ENCODE peak calls at places on chromosomes 4 and X, in seven cellular contexts. B is HCT116, I is IMR-90, R is testis, K is gastrocnemius medialis, Z is A549, U is tibial nerve. L is an unnamed sample. For H3K4me1, the result is how much of the 10 kb centered on the place peaks cover.

GRCh38 chr4:89434364-89434988 is 126.9 kb upstream of the GPRIN3 start:
- DNase-seq in K (no peak), B (peak), Z (peak), R (no peak), U (no peak), I (peak), L (no peak)

GRCh38 chrX:133215747-133216146 is 2.4 kb downstream of the TFDP3 start:
- DNase-seq in Z (peak), I (peak), R (peak), B (no peak), U (no peak), K (no peak), L (no peak)

GRCh38 chrX:137548261-137548660 is 17.7 kb upstream of the ZIC3 start:
- DNase-seq in B (no peak), U (no peak), K (no peak), R (no peak), Z (no peak), I (no peak), L (no peak)

GRCh38 chr4:108830509-108831244 is 67.8 kb upstream of the ETNPPL start:
- DNase-seq in Z (no peak), B (no peak), R (peak), K (peak), U (no peak), I (peak), L (no peak)

GRCh38 chrX:119423631-119424030 is 24.5 kb downstream of the SLC25A43 start:
- DNase-seq in I (peak), Z (no peak), B (peak), U (no peak), R (no peak), K (no peak), L (no peak)

GRCh38 chr4:82524570-82525152 is 37.1 kb downstream of the TMEM150C start:
- DNase-seq in I (no peak), Z (no peak), R (no peak), K (no peak), U (no peak), B (no peak), L (no peak)

GRCh38 chr4:16250665-16251365 is 24.5 kb upstream of the TAPT1 start:
- DNase-seq in B (no peak), U (no peak), K (no peak), R (no peak), Z (peak), I (peak), L (no peak)

GRCh38 chr4:41692717-41693345 is 55.7 kb downstream of the PHOX2B start:
- DNase-seq in B (peak), R (peak), K (peak), Z (peak), U (no peak), I (peak), L (no peak)

GRCh38 chr4:59597536-59598232 is 1602.4 kb upstream of the ADGRL3 start:
- DNase-seq in K (no peak), Z (no peak), I (no peak), R (no peak), U (no peak), B (no peak), L (no peak)

GRCh38 chrX:65406532-65406931 is 128.1 kb downstream of the LAS1L start:
- DNase-seq in Z (no peak), R (peak), U (no peak), B (no peak), K (no peak), I (no peak), L (no peak)

GRCh38 chrX:101642086-101642485 is 17.6 kb downstream of the ARMCX2 start:
- DNase-seq in R (no peak), I (no peak), B (no peak), Z (no peak), K (no peak), U (no peak), L (no peak)

GRCh38 chrX:15146515-15146914 is 123.4 kb downstream of the ASB9 start:
- DNase-seq in B (no peak), I (no peak), R (peak), Z (peak), U (no peak), K (no peak), L (no peak)

GRCh38 chr4:105634402-105634801 is 74.1 kb downstream of the INTS12 start:
- DNase-seq in R (no peak), U (no peak), K (no peak), I (no peak), Z (no peak), B (no peak), L (no peak)

GRCh38 chr4:184684491-184685189 is 35.1 kb downstream of the PRIMPOL start:
- DNase-seq in I (peak), R (no peak), K (no peak), B (no peak), U (no peak), Z (no peak), L (no peak)

GRCh38 chr4:186032259-186032658 is 36.7 kb upstream of the TLR3 start:
- DNase-seq in Z (peak), B (no peak), R (no peak), U (no peak), K (no peak), I (no peak), L (no peak)

GRCh38 chr4:31737419-31737818 is 1017.2 kb downstream of the PCDH7 start:
- DNase-seq in R (no peak), K (no peak), B (no peak), I (no peak), Z (no peak), U (no peak), L (no peak)

GRCh38 chr4:14566518-14566917 is 435.8 kb upstream of the CPEB2 start:
- DNase-seq in I (peak), K (no peak), B (no peak), Z (no peak), U (no peak), R (no peak), L (no peak)

GRCh38 chr4:76748649-76749048 is 149.3 kb downstream of the SOWAHB start:
- DNase-seq in K (no peak), U (no peak), I (peak), B (no peak), Z (peak), R (no peak), L (no peak)

GRCh38 chr4:127400736-127401346 is 231.9 kb upstream of the INTU start:
- DNase-seq in U (peak), B (peak), Z (peak), I (peak), R (peak), K (peak), L (no peak)

DNA sequence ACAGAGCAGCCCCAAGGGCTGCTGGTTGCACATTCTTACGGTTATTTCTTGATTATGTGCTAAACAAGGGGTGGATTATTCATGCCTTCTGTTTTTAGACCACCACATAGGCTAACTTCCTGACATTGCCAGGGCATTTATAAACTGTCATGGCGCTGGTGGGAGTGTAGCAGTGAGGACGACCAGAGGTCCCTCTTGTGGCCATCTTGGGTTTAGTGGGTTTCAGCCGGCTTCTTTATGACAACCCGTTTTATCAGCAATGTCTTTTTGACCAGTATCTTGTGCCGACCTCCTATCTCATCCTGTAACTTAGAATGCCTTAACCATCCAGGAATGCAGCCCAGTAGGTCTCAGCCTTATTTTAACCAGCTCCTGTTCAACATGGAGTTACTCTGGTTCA is 212.4 kb upstream of the GRID2 start:
- DNase-seq in B (no peak), U (no peak), R (no peak), K (no peak), I (no peak), Z (peak), L (no peak)
- TF ChIP-seq CTCF in B (peak), U (no peak), R (no peak), K (no peak), I (peak), Z (no peak), L (no peak)

GRCh38 chrX:2703991-2704369 is 12.9 kb downstream of the CD99 start:
- DNase-seq in R (peak), I (no peak), U (no peak), K (peak), Z (no peak), B (no peak), L (no peak)
- H3K4me1 ChIP-seq in R (half or more), I (under half), U (half or more), K (half or more), Z (under half), B (under half), L (under half)

DNA sequence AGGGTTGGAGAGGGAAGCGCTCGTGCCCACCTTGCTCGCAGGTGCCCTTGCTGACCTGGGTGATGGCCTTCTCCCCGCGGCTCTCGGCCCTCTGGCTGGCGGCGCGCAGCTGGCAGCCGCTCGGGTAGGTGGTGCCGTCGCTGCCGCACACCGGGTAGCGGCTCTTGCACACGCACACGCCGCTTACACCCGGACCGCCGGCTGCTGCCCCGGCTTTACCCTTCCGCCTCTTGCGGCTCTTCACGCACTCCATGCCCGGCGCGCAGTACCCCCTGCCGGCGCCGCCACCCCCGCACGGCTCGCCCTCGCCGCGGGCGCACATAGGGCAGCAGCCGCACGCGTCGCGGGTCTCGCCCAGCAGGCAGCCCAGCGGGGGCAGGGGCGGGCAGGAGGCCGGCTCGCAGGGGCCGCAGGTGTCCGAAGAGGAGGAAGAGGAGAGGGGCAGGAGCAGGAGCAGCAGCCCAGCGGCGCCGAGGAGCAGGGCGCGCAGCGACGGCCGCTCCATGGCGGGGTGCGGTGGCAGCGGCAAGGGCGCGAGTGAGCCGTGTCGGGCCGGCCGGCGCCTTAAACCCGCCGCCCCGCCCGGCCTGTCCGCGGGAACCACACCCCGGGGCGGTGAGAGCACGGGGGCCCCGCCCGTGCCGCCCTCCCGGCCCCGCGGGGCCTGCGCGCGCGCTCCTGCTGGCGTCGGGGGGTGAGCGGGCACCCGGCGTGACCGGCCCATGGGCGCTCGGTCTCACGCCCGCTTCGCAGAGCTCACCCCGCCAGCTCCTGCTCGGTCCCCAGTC is at the start of gene IGFBP7:
- DNase-seq in R (peak), Z (no peak), U (peak), I (no peak), K (peak), B (no peak), L (no peak)
- TF ChIP-seq POLR2A in R (no peak), Z (peak), U (peak), I (peak), K (peak), B (no peak), L (no peak)

GRCh38 chrX:49291615-49292337 is 11.7 kb upstream of the GAGE10 start:
- DNase-seq in I (peak), U (peak), B (peak), Z (peak), K (peak), R (peak), L (no peak)
- TF ChIP-seq CTCF in I (peak), U (peak), B (peak), Z (peak), K (peak), R (peak), L (peak)

GRCh38 chrX:129779747-129780146 is at the start of gene SASH3:
- DNase-seq in I (no peak), R (peak), K (peak), B (no peak), U (peak), Z (no peak), L (no peak)
- H3K4me1 ChIP-seq in I (under half), R (under half), K (under half), B (under half), U (under half), Z (under half), L (under half)

GRCh38 chr4:10018818-10019438 is 2.4 kb downstream of the SLC2A9 start:
- DNase-seq in I (peak), K (peak), Z (peak), U (peak), R (peak), B (peak), L (peak)
- TF ChIP-seq POLR2A in I (peak), K (peak), Z (peak), U (peak), R (peak), B (peak), L (no peak)

DNA sequence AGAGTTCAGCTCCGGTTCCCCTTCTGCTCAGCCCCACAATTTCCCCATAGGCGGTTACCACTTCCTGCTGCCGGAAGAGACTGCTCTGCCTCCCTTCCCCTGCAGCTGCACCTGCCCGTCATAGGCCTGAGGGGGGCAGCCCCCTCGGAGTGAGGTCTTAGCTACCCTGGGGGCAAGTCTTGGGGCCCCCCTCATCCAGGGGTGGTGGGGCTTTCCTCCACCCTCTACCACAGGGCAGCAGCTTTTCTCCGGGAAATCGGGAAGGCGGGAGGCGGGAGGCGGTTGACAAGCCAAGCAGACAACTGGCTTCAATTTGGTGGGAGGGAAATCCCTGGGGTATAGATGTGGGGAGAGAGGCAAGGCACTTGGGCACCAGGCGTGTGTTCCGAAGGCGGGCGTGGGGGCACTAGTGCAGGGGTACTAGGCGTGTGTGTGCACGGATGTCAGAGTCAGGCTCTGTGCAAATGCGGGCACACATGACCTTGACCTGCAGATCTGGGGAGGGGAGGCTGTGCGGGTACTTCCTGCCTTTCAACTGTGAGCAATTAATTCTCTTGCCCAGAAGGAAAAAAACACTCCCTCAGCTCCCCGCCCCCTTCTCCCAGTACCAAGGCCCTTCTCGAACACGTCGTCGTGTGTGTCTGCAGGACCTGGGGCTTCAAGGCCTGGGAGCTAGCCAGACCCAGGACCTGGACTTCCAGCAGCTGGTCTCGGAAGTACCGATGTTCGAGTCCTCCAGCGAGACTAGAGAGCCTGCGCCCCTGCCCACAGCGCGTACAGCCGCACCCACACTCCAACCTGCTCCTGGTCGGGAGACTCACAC is 1.0 kb upstream of the ARHGAP4 start:
- DNase-seq in Z (peak), R (peak), K (peak), U (no peak), I (peak), B (no peak), L (no peak)
- TF ChIP-seq CTCF in Z (no peak), R (no peak), K (no peak), U (no peak), I (no peak), B (no peak), L (no peak)

DNA sequence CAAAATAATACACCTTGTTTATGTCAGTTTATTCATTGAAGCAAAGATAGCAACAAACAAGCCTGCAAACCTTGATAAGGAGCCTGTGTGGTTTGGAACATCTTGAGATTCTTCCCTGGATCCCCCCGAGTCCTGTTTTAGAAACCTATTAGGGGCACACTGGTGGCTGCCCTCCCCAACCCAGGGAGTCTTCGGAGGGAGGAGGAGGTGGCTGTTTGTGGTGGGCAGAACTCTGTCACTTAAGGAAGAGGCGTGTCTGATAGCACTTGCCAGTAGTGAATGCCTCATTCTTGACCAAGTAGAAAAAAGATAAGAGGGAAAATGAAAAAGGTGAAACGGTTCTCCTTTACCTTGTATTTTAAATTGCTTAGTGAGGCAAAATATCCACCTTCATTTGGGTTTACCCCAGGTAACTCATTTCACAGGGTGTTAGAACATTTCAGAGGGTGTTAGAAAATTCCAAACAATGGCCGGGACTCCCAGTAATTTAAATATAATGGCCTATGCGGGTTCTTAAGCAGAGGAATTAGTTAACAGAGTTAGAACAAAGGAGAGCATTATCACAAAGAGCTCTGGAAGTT is 10.4 kb downstream of the KIT start:
- DNase-seq in K (no peak), R (no peak), Z (no peak), I (no peak), U (no peak), B (no peak), L (no peak)
- H3K4me1 ChIP-seq in K (under half), R (under half), Z (under half), I (under half), U (under half), B (under half), L (under half)

GRCh38 chr4:74545488-74545887 is 100.6 kb downstream of the AREG start:
- DNase-seq in U (no peak), I (no peak), Z (peak), K (no peak), B (no peak), R (peak), L (no peak)

GRCh38 chr4:74549936-74550335 is 105.0 kb downstream of the AREG start:
- DNase-seq in R (no peak), B (no peak), U (no peak), K (no peak), I (peak), Z (no peak), L (no peak)

GRCh38 chr4:74546020-74546419 is 101.1 kb downstream of the AREG start:
- DNase-seq in U (no peak), K (no peak), B (no peak), R (no peak), I (no peak), Z (peak), L (no peak)

GRCh38 chr4:74547042-74547441 is 102.1 kb downstream of the AREG start:
- DNase-seq in I (no peak), Z (no peak), B (no peak), U (no peak), R (no peak), K (no peak), L (no peak)

DNA sequence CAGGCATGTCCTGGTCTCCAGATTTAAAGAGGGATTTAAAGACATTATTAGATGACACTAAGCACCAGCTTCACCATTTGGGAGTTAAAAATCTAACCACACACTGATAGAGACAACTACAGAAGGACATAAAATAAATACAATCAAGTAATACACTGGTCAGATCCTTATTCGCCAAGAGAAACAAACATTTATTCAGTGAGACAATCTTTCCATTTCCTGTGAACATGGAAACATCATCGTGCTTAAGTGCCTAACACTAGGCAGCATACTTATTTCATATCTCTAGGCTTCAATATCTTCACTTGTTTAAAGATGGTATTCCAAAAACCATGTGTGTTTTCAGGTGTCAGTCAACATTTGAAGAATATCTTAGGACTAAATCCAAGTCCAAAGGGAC is 103.6 kb downstream of the AREG start:
- DNase-seq in R (no peak), B (no peak), U (no peak), K (no peak), Z (no peak), I (no peak), L (no peak)
- TF ChIP-seq POLR2A in R (no peak), B (no peak), U (no peak), K (no peak), Z (no peak), I (no peak), L (no peak)